ENCODE peak calls at places on chromosomes 7 and 10, in five cellular contexts. D, I, N, G and B are unnamed samples.
A peak's percentile ranks its signal among the peaks of the same experiment; 100 is the strongest.

GRCh38 chr10:109838592-109839244 is 84.6 kb downstream of the XPNPEP1 start:
- DNase-seq in N (peak; percentile 23), G (no peak), I (no peak), D (no peak), B (no peak)

GRCh38 chr7:148543-148931 is 43.8 kb upstream of the FAM20C start:
- DNase-seq in D (no peak), N (no peak), I (no peak), G (no peak), B (no peak)

GRCh38 chr10:110474017-110474416 is 23.7 kb upstream of the DUSP5 start:
- DNase-seq in D (no peak), I (no peak), G (no peak), N (no peak), B (no peak)

GRCh38 chr7:30585675-30586074 is 9.0 kb upstream of the GARS1 start:
- DNase-seq in D (no peak), N (no peak), I (no peak), G (no peak), B (no peak)

GRCh38 chr7:18357691-18358090 is 137.9 kb upstream of the HDAC9 start:
- DNase-seq in D (no peak), G (no peak), N (peak; percentile 54), I (no peak), B (no peak)

GRCh38 chr10:128820663-128821062 is 646.4 kb upstream of the MGMT start:
- DNase-seq in I (no peak), G (no peak), D (no peak), N (no peak), B (no peak)

GRCh38 chr10:110511734-110512449 is 14.2 kb downstream of the DUSP5 start:
- DNase-seq in G (no peak), N (peak; percentile 67), D (no peak), I (no peak), B (no peak)

GRCh38 chr7:16795624-16796023 is 9.2 kb downstream of the AGR2 start:
- DNase-seq in G (no peak), D (no peak), N (no peak), I (no peak), B (no peak)

GRCh38 chr7:37390149-37390548 is 58.5 kb downstream of the ELMO1 start:
- DNase-seq in I (no peak), D (no peak), N (no peak), G (no peak), B (no peak)

GRCh38 chr7:98869374-98870070 is at the start of gene TMEM130:
- DNase-seq in I (no peak), N (no peak), D (no peak), G (no peak), B (no peak)

GRCh38 chr10:47264797-47265281 is 35.2 kb upstream of the GDF10 start:
- DNase-seq in G (peak; percentile 32), I (no peak), N (no peak), D (no peak), B (peak; percentile 25)

GRCh38 chr7:157493017-157493416 is 156.2 kb downstream of the DNAJB6 start:
- DNase-seq in D (no peak), N (no peak), I (no peak), G (no peak), B (no peak)

GRCh38 chr7:45682358-45682735 is 108.2 kb downstream of the ADCY1 start:
- DNase-seq in G (no peak), D (no peak), N (no peak), I (no peak), B (no peak)

GRCh38 chr7:151086802-151087246 is 549 bp downstream of the AGAP3 start:
- DNase-seq in N (peak; percentile 66), I (no peak), G (no peak), D (no peak), B (no peak)

GRCh38 chr10:7410306-7410799 is 481 bp downstream of the SFMBT2 start:
- DNase-seq in N (no peak), G (no peak), D (no peak), I (no peak), B (peak; percentile 13)

GRCh38 chr7:12291870-12292269 is 80.8 kb downstream of the TMEM106B start:
- DNase-seq in D (no peak), I (no peak), G (no peak), N (peak; percentile 11), B (no peak)

GRCh38 chr10:67017218-67017617 is 91.4 kb downstream of the LRRTM3 start:
- DNase-seq in N (no peak), D (no peak), I (no peak), G (no peak), B (no peak)

GRCh38 chr10:119283387-119283786 is 76.0 kb downstream of the GRK5 start:
- DNase-seq in D (no peak), G (no peak), N (no peak), I (no peak), B (no peak)

GRCh38 chr7:33379891-33380525 is 250.6 kb downstream of the BBS9 start:
- DNase-seq in D (no peak), G (no peak), N (no peak), I (no peak), B (no peak)

GRCh38 chr7:36838616-36839015 is 114.3 kb upstream of the AOAH start:
- DNase-seq in D (no peak), N (no peak), G (no peak), I (no peak), B (no peak)

GRCh38 chr10:122062831-122063674 is 74.1 kb downstream of the TACC2 start:
- DNase-seq in I (no peak), G (no peak), N (peak; percentile 90), D (peak; percentile 77), B (no peak)

GRCh38 chr10:132942101-132942739 is at the start of gene CFAP46:
- DNase-seq in N (peak; percentile 60), I (peak; percentile 26), D (peak; percentile 14), G (no peak), B (no peak)

GRCh38 chr10:4331150-4331549 is 494.9 kb upstream of the AKR1E2 start:
- DNase-seq in D (no peak), N (peak; percentile 27), G (no peak), I (no peak), B (no peak)

GRCh38 chr10:24998044-24998443 is 17.9 kb downstream of the ENKUR start:
- DNase-seq in N (no peak), I (no peak), D (no peak), G (no peak), B (no peak)

GRCh38 chr10:64546073-64546472 is 1024.9 kb downstream of the REEP3 start:
- DNase-seq in G (no peak), N (no peak), D (no peak), I (no peak), B (no peak)

GRCh38 chr10:52256832-52257691 is 57.0 kb upstream of the DKK1 start:
- DNase-seq in D (no peak), I (no peak), N (no peak), G (no peak), B (no peak)

GRCh38 chr10:85614981-85615380 is 751.6 kb downstream of the GRID1 start:
- DNase-seq in G (no peak), D (no peak), I (no peak), N (no peak), B (no peak)

GRCh38 chr10:80500572-80501380 is 36.9 kb upstream of the SH2D4B start:
- DNase-seq in G (no peak), D (no peak), I (no peak), N (no peak), B (peak; percentile 35)

GRCh38 chr7:112740667-112741066 is 49.5 kb downstream of the TMEM168 start:
- DNase-seq in N (no peak), I (no peak), D (no peak), G (no peak), B (no peak)

GRCh38 chr10:72038458-72039001 is 49.8 kb downstream of the SPOCK2 start:
- DNase-seq in N (peak; percentile 60), G (no peak), I (no peak), D (no peak), B (no peak)

GRCh38 chr7:41709621-41710020 is 6.7 kb upstream of the INHBA start:
- DNase-seq in N (peak; percentile 93), G (no peak), I (no peak), D (peak; percentile 71), B (no peak)

GRCh38 chr10:4512557-4513286 is 313.3 kb upstream of the AKR1E2 start:
- DNase-seq in D (no peak), G (no peak), I (no peak), N (peak; percentile 76), B (no peak)

GRCh38 chr10:93280699-93281366 is 201.3 kb downstream of the MYOF start:
- DNase-seq in N (no peak), I (no peak), D (no peak), G (no peak), B (no peak)

GRCh38 chr10:6593140-6593740 is 13.2 kb upstream of the PRKCQ start:
- DNase-seq in I (no peak), D (no peak), N (peak; percentile 5), G (no peak), B (peak; percentile 45)

GRCh38 chr10:133276100-133276434 is 601 bp downstream of the ADAM8 start:
- DNase-seq in D (no peak), G (no peak), I (no peak), N (no peak), B (peak; percentile 30)